ENCODE peak calls at places on chromosomes 3 and 15, in nine cellular contexts. B is CD4-positive, alpha-beta memory T cell; L is CD8-positive, alpha-beta memory T cell; V is iPS-NIHi11; J is GM12891; W is HCEC 1CT; E is T-helper 9 cell; M is NCI-H524; Y is GDM1. X is an unnamed sample.
A peak's percentile ranks its signal among the peaks of the same experiment; 100 is the strongest.

GRCh38 chr15:66702770-66703539 is 919 bp downstream of the SMAD6 start:
- DNase-seq in B (peak; percentile 9), V (no peak), L (no peak), W (no peak), M (peak; percentile 54), E (no peak), Y (no peak), J (no peak), X (peak; percentile 34)

GRCh38 chr3:107674371-107674770 is 151.6 kb downstream of the BBX start:
- DNase-seq in W (no peak), Y (no peak), E (no peak), J (no peak), V (no peak), B (no peak), L (no peak), M (no peak), X (no peak)

GRCh38 chr3:25412269-25412668 is 15.8 kb upstream of the RARB start:
- DNase-seq in M (no peak), B (no peak), V (no peak), J (no peak), W (peak; percentile 32), Y (no peak), L (no peak), E (no peak), X (no peak)

GRCh38 chr3:113166719-113167492 is 44.5 kb upstream of the BOC start:
- DNase-seq in B (no peak), W (no peak), E (no peak), M (peak; percentile 55), V (peak; percentile 48), L (no peak), Y (no peak), J (no peak), X (no peak)

GRCh38 chr15:77097317-77097721 is 26.4 kb upstream of the TSPAN3 start:
- DNase-seq in V (no peak), Y (no peak), B (no peak), E (no peak), W (no peak), M (peak; percentile 100), L (no peak), J (no peak), X (peak; percentile 62)

GRCh38 chr15:52789601-52790165 is 453 bp downstream of the ONECUT1 start:
- DNase-seq in J (no peak), E (no peak), W (peak; percentile 4), B (no peak), M (peak; percentile 52), L (no peak), V (no peak), Y (no peak), X (no peak)

GRCh38 chr3:196080517-196080841 is 1.4 kb downstream of the TFRC start:
- DNase-seq in Y (no peak), W (no peak), L (no peak), B (no peak), M (peak; percentile 21), V (no peak), J (no peak), E (no peak), X (no peak)

GRCh38 chr15:57544840-57545239 is 46.9 kb upstream of the MYZAP start:
- DNase-seq in J (no peak), E (no peak), V (no peak), B (no peak), L (no peak), M (no peak), W (no peak), Y (no peak), X (no peak)

GRCh38 chr3:179189764-179190163 is 41.6 kb downstream of the PIK3CA start:
- DNase-seq in J (no peak), V (no peak), M (peak; percentile 12), B (no peak), E (no peak), L (no peak), W (peak; percentile 80), Y (no peak), X (no peak)

GRCh38 chr3:40073310-40074007 is 236.0 kb upstream of the EIF1B start:
- DNase-seq in Y (no peak), W (no peak), M (no peak), L (no peak), B (no peak), E (no peak), J (no peak), V (peak; percentile 48), X (peak; percentile 5)

GRCh38 chr3:127856801-127857200 is 34.5 kb upstream of the MGLL start:
- DNase-seq in L (no peak), W (no peak), V (no peak), Y (no peak), M (no peak), J (no peak), B (no peak), E (no peak), X (no peak)

GRCh38 chr3:104582092-104582491 is 784.6 kb upstream of the ALCAM start:
- DNase-seq in V (no peak), L (no peak), W (no peak), J (no peak), M (no peak), Y (no peak), E (no peak), B (no peak), X (no peak)

GRCh38 chr3:152403632-152404066 is 134.9 kb downstream of the MBNL1 start:
- DNase-seq in V (peak; percentile 7), Y (no peak), L (no peak), M (no peak), J (no peak), B (no peak), W (no peak), E (no peak), X (no peak)

GRCh38 chr3:45712434-45713110 is 23.4 kb downstream of the SACM1L start:
- DNase-seq in M (no peak), B (no peak), E (no peak), L (no peak), V (no peak), J (no peak), Y (no peak), W (no peak), X (peak; percentile 78)

GRCh38 chr3:148720873-148721272 is 23.2 kb downstream of the AGTR1 start:
- DNase-seq in V (no peak), M (no peak), Y (no peak), E (no peak), B (no peak), L (no peak), W (no peak), J (no peak), X (no peak)

GRCh38 chr3:57007513-57008415 is 52.7 kb upstream of the SPATA12 start:
- DNase-seq in Y (no peak), M (no peak), V (peak; percentile 32), J (no peak), B (no peak), W (peak; percentile 75), L (no peak), E (no peak), X (peak; percentile 80)

GRCh38 chr15:68612979-68613740 is 34.4 kb downstream of the CORO2B start:
- DNase-seq in M (no peak), W (no peak), L (no peak), B (no peak), V (peak; percentile 56), J (no peak), Y (no peak), E (no peak), X (no peak)

GRCh38 chr3:184031187-184031792 is at the start of gene HTR3D:
- DNase-seq in J (no peak), M (no peak), V (peak; percentile 32), W (no peak), B (no peak), E (no peak), L (no peak), Y (no peak), X (peak; percentile 48)

GRCh38 chr15:32053717-32054116 is 23.4 kb downstream of the CHRNA7 start:
- DNase-seq in W (no peak), E (no peak), L (no peak), B (no peak), V (no peak), M (no peak), Y (no peak), J (no peak), X (no peak)

GRCh38 chr3:124386006-124386405 is 344.2 kb upstream of the UMPS start:
- DNase-seq in Y (no peak), L (no peak), J (no peak), E (no peak), V (no peak), M (peak; percentile 89), W (peak; percentile 3), B (no peak), X (no peak)

GRCh38 chr15:78264304-78265136 is at the start of gene DNAJA4:
- DNase-seq in W (no peak), B (peak; percentile 73), V (peak; percentile 77), E (peak; percentile 56), L (peak; percentile 45), Y (no peak), J (peak; percentile 46), M (no peak), X (no peak)

GRCh38 chr15:100311099-100311751 is 30.6 kb downstream of the ADAMTS17 start:
- DNase-seq in L (no peak), Y (no peak), E (no peak), V (no peak), W (no peak), M (peak; percentile 71), B (no peak), J (no peak), X (no peak)

GRCh38 chr3:36700537-36701248 is 63.7 kb downstream of the DCLK3 start:
- DNase-seq in E (peak; percentile 1), L (no peak), V (peak; percentile 64), Y (peak; percentile 42), J (peak; percentile 37), B (peak; percentile 12), W (peak; percentile 69), M (peak; percentile 71), X (peak; percentile 42)

GRCh38 chr3:162978136-162978535 is 1481.5 kb downstream of the OTOL1 start:
- DNase-seq in Y (no peak), V (no peak), L (no peak), E (no peak), M (no peak), B (no peak), W (peak; percentile 18), J (no peak), X (no peak)

X was measured in trophoblast cell.